ENCODE peak calls at places on chromosomes 6 and 20, in nine cellular contexts. S is Right ventricle myocardium superior, P is HFFc6, N is ELR, F is kidney glomerular epithelial cell, M is amygdala, V is hippocampal formation, R is cardiac muscle cell, D is posterior cingulate gyrus. W is an unnamed sample.

GRCh38 chr20:50193851-50194830 is 3.5 kb downstream of the CEBPB start:
- DNase-seq in S (no peak), P (peak), N (peak), F (no peak), M (peak), V (no peak), R (peak), D (no peak), W (no peak)

GRCh38 chr6:64714073-64714472 is 993.0 kb downstream of the EYS start:
- DNase-seq in S (no peak), P (no peak), N (no peak), F (no peak), M (no peak), V (no peak), R (no peak), D (no peak), W (no peak)

GRCh38 chr6:4133941-4134838 is 1.2 kb downstream of the ECI2 start:
- DNase-seq in S (peak), P (peak), N (peak), F (no peak), M (no peak), V (peak), R (peak), D (no peak), W (no peak)

GRCh38 chr6:36954262-36954931 is at the start of gene PI16:
- DNase-seq in S (peak), P (no peak), N (no peak), F (no peak), M (no peak), V (no peak), R (no peak), D (no peak), W (no peak)

GRCh38 chr6:18976966-18977365 is 589.8 kb downstream of the RNF144B start:
- DNase-seq in S (no peak), P (no peak), N (no peak), F (no peak), M (no peak), V (no peak), R (no peak), D (no peak), W (no peak)

GRCh38 chr6:22008248-22008836 is 288.5 kb downstream of the PRL start:
- DNase-seq in S (no peak), P (peak), N (no peak), F (peak), M (no peak), V (no peak), R (no peak), D (no peak), W (no peak)

GRCh38 chr6:13004610-13005009 is 288.0 kb downstream of the PHACTR1 start:
- DNase-seq in S (no peak), P (no peak), N (no peak), F (no peak), M (no peak), V (no peak), R (peak), D (no peak), W (no peak)

GRCh38 chr20:50585678-50586077 is 75.5 kb downstream of the PTPN1 start:
- DNase-seq in S (peak), P (no peak), N (no peak), F (no peak), M (no peak), V (no peak), R (no peak), D (no peak), W (no peak)

GRCh38 chr20:36528176-36528874 is 13.0 kb upstream of the MYL9 start:
- DNase-seq in S (no peak), P (no peak), N (no peak), F (no peak), M (no peak), V (no peak), R (no peak), D (no peak), W (no peak)

GRCh38 chr6:30321692-30322388 is 4.9 kb upstream of the TRIM39 start:
- DNase-seq in S (no peak), P (no peak), N (peak), F (no peak), M (no peak), V (no peak), R (peak), D (no peak), W (no peak)

GRCh38 chr6:169950558-169950957 is 199.1 kb downstream of the ERMARD start:
- DNase-seq in S (no peak), P (no peak), N (peak), F (no peak), M (no peak), V (no peak), R (peak), D (no peak), W (no peak)

GRCh38 chr6:21594427-21595264 is 1.1 kb downstream of the SOX4 start:
- DNase-seq in S (peak), P (peak), N (peak), F (peak), M (peak), V (peak), R (peak), D (peak), W (no peak)

GRCh38 chr6:53858913-53859312 is 64.1 kb downstream of the LRRC1 start:
- DNase-seq in S (no peak), P (no peak), N (no peak), F (no peak), M (no peak), V (no peak), R (no peak), D (no peak), W (no peak)

GRCh38 chr20:53346266-53346665 is 247.4 kb downstream of the ZNF217 start:
- DNase-seq in S (no peak), P (no peak), N (no peak), F (peak), M (no peak), V (no peak), R (no peak), D (no peak), W (no peak)

GRCh38 chr6:29557320-29557719 is 2.2 kb downstream of the UBD start:
- DNase-seq in S (no peak), P (no peak), N (no peak), F (no peak), M (no peak), V (no peak), R (no peak), D (no peak), W (no peak)

GRCh38 chr6:15441215-15441868 is 195.5 kb downstream of the JARID2 start:
- DNase-seq in S (no peak), P (peak), N (peak), F (peak), M (no peak), V (peak), R (peak), D (peak), W (peak)

GRCh38 chr6:138007014-138007472 is 100.2 kb downstream of the PERP start:
- DNase-seq in S (no peak), P (peak), N (peak), F (no peak), M (no peak), V (no peak), R (peak), D (no peak), W (no peak)

GRCh38 chr20:51750037-51750769 is 18.0 kb downstream of the ATP9A start:
- DNase-seq in S (peak), P (peak), N (peak), F (peak), M (peak), V (no peak), R (peak), D (peak), W (no peak)